ENCODE peak calls at places on chromosomes 6 and 20, in five cellular contexts. M is uterus, T is PC-9, P is GM23338, J is Panc1. K is an unnamed sample.
A peak's percentile ranks its signal among the peaks of the same experiment; 100 is the strongest.

GRCh38 chr20:62819494-62820174 is 2.8 kb downstream of the COL9A3 start:
- DNase-seq in M (no peak), T (peak; percentile 90), P (no peak), J (no peak), K (no peak)

GRCh38 chr20:13158339-13158738 is 62.7 kb upstream of the ISM1 start:
- DNase-seq in M (peak; percentile 47), T (no peak), P (no peak), J (no peak), K (no peak)

GRCh38 chr20:33663161-33664084 is 1.3 kb downstream of the C20orf144 start:
- DNase-seq in M (peak; percentile 70), T (peak; percentile 80), P (peak; percentile 91), J (no peak), K (peak; percentile 79)

GRCh38 chr6:141598487-141598886 is 534.2 kb upstream of the GJE1 start:
- DNase-seq in M (no peak), T (no peak), P (no peak), J (no peak), K (no peak)

GRCh38 chr6:113776998-113777397 is 80.1 kb upstream of the MARCKS start:
- DNase-seq in M (no peak), T (no peak), P (peak; percentile 91), J (no peak), K (peak; percentile 73)

GRCh38 chr6:45922728-45923351 is 92.8 kb downstream of the CLIC5 start:
- DNase-seq in M (peak; percentile 56), T (peak; percentile 64), P (peak; percentile 80), J (peak; percentile 56), K (peak; percentile 85)

GRCh38 chr6:2129076-2129695 is 116.2 kb downstream of the GMDS start:
- DNase-seq in M (no peak), T (no peak), P (no peak), J (no peak), K (no peak)

GRCh38 chr6:167546611-167547327 is 221.9 kb downstream of the TTLL2 start:
- DNase-seq in M (no peak), T (no peak), P (no peak), J (no peak), K (no peak)

GRCh38 chr6:108667984-108668383 is 107.3 kb downstream of the FOXO3 start:
- DNase-seq in M (no peak), T (no peak), P (peak; percentile 32), J (no peak), K (no peak)

GRCh38 chr20:20521736-20522135 is 153.8 kb downstream of the INSM1 start:
- DNase-seq in M (no peak), T (no peak), P (no peak), J (no peak), K (no peak)

GRCh38 chr6:71489736-71490135 is 201.1 kb downstream of the OGFRL1 start:
- DNase-seq in M (no peak), T (peak; percentile 83), P (peak; percentile 15), J (no peak), K (peak; percentile 87)

GRCh38 chr6:100463685-100464161 is 998 bp downstream of the SIM1 start:
- DNase-seq in M (no peak), T (no peak), P (peak; percentile 65), J (no peak), K (no peak)

GRCh38 chr20:45406260-45407066 is 1.6 kb upstream of the DBNDD2 start:
- DNase-seq in M (peak; percentile 75), T (peak; percentile 68), P (peak; percentile 85), J (no peak), K (no peak)

GRCh38 chr20:20386192-20386591 is 18.3 kb downstream of the INSM1 start:
- DNase-seq in M (no peak), T (no peak), P (no peak), J (no peak), K (no peak)

DNA sequence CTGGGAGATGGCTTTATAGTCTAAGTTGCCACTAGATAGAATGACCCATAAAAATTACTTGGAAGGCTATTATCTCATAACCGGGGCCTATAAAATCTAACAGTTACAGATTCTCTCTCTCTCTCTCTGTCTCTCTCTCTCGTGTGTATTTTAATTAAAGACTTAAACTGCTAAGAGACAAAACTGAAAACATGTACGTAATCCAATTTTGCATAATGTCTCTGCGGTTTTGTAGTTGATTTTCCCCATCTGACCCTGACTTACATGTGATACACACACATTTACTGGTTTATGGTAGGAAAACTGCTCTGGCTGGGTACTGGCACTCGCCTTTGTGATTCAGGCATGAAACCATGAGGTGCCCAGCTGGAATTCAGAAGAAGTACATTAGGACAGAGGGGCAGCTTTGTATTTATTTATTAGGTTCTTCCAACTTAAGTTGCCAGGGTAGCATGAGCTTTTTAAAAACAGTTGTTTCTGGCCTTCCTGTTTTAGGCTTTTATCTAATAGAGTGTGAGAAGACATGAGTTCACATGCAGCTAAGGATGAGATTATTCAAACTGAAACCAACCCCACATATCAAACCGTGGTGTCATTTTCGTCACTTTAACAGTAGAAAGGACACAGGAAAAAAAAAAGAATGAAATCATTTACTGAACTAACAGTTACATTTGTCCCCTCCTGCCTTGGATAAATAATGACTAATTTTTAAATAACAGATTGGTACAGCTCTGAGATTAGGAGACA is 182.5 kb downstream of the GMPR start:
- DNase-seq in M (no peak), T (no peak), P (peak; percentile 10), J (no peak), K (peak; percentile 33)
- H3K4me3 ChIP-seq in M (no peak overlapping the region), T (no peak overlapping the region), P (no peak overlapping the region), J (no peak overlapping the region), K (no peak overlapping the region)

GRCh38 chr20:44141873-44142272 is 45.1 kb downstream of the JPH2 start:
- DNase-seq in M (no peak), T (no peak), P (no peak), J (no peak), K (no peak)
- H3K27ac ChIP-seq in M (peak overlapping the region; percentile 96), T (no peak overlapping the region), P (no peak overlapping the region), J (no peak overlapping the region), K (no peak overlapping the region)

DNA sequence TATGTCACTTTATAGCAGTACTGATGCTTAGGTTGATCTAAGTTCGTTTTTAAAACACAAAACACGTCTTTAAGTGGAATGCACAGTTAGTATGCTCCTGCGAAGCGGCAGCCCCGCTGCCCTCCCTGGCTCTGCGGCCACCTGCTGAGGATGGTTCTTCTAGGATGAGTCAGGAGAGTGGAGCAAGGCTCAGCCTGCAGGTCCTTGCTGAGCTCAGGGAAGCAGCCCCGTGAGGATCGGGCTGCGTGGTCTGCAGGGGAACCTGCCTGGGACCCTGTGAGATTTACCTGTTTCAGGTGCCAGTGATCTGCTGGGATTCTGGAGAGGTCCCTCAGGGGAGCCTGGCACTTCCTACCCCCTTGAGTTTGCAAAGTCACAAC is 57.5 kb downstream of the SYNJ2 start:
- DNase-seq in M (no peak), T (peak; percentile 46), P (no peak), J (no peak), K (no peak)
- H3K4me1 ChIP-seq in M (peaks cover 22% of the 10 kb centered on the region), T (peaks cover 59% of the 10 kb centered on the region), P (no peaks in the 10 kb centered on the region), J (peaks cover 73% of the 10 kb centered on the region), K (peaks cover 74% of the 10 kb centered on the region)

GRCh38 chr6:125711013-125711675 is 38.3 kb upstream of the HEY2 start:
- DNase-seq in M (no peak), T (no peak), P (no peak), J (no peak), K (no peak)

GRCh38 chr6:125707615-125708243 is 41.7 kb upstream of the HEY2 start:
- DNase-seq in M (no peak), T (no peak), P (no peak), J (no peak), K (no peak)
- H3K4me3 ChIP-seq in M (no peak overlapping the region), T (no peak overlapping the region), P (peak overlapping the region; percentile 94), J (no peak overlapping the region), K (no peak overlapping the region)

DNA sequence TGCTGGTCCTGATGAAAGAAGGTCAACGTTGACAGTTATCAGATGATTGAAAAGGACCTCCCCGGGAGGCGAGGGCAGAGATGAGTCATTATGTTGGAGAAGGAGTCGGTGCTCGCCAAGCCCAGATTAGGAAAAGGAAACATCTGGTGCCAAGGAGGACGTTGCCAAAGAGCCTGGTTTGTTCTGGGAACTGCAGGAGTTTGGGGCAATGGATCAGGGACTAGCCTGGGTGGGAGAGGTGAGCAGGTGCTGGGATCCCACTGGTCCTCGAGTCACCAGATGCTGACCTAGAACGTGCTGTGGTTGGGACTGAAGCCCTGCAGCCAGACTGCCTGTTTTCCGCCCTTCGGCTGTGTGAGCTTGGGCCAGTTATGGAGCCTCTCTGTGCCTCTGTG is 130.2 kb upstream of the GGTLC1 start:
- DNase-seq in M (peak; percentile 70), T (no peak), P (no peak), J (no peak), K (peak; percentile 63)
- H3K27ac ChIP-seq in M (peak overlapping the region; percentile 36), T (no peak overlapping the region), P (no peak overlapping the region), J (no peak overlapping the region), K (no peak overlapping the region)

GRCh38 chr6:111861321-111861938 is 11.8 kb downstream of the FYN start:
- DNase-seq in M (no peak), T (no peak), P (peak; percentile 38), J (no peak), K (no peak)

GRCh38 chr6:111862314-111862713 is 10.9 kb downstream of the FYN start:
- DNase-seq in M (no peak), T (no peak), P (no peak), J (no peak), K (no peak)

GRCh38 chr6:111865049-111865585 is 8.1 kb downstream of the FYN start:
- DNase-seq in M (no peak), T (no peak), P (no peak), J (no peak), K (no peak)

GRCh38 chr6:111864138-111865048 is 8.9 kb downstream of the FYN start:
- DNase-seq in M (no peak), T (no peak), P (no peak), J (no peak), K (no peak)

DNA sequence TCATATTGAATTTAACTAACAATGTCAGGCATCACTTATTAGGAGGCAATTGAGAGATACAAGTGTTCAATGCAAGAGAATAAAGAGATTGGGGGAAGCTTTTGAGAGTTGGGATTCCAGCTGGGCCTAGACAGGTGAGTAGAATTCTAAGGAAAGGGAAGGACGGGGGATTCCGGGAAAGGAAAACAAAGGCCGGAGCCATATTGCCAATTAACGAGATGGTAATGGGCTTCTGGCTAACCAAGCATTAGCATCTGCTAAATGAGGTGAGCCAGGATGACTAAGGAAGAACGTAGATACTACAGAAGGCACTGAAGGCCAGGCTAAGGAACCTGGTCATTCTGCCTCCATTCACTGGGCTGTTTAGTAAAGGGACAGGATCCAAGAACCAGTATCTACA is 10.5 kb downstream of the FYN start:
- DNase-seq in M (no peak), T (no peak), P (peak; percentile 69), J (no peak), K (no peak)
- H3K4me1 ChIP-seq in M (peaks cover 4% of the 10 kb centered on the region), T (no peaks in the 10 kb centered on the region), P (peaks cover 71% of the 10 kb centered on the region), J (no peaks in the 10 kb centered on the region), K (no peaks in the 10 kb centered on the region)

GRCh38 chr6:499617-500016 is 108.1 kb downstream of the IRF4 start:
- DNase-seq in M (no peak), T (no peak), P (no peak), J (no peak), K (no peak)
- H3K4me3 ChIP-seq in M (no peak overlapping the region), T (no peak overlapping the region), P (no peak overlapping the region), J (no peak overlapping the region), K (no peak overlapping the region)

GRCh38 chr6:110881929-110882629 is 7.5 kb downstream of the AMD1 start:
- DNase-seq in M (no peak), T (no peak), P (no peak), J (no peak), K (no peak)
- H3K27ac ChIP-seq in M (no peak overlapping the region), T (no peak overlapping the region), P (peak overlapping the region; percentile 85), J (no peak overlapping the region), K (no peak overlapping the region)

K was measured in SJSA1.